ENCODE peak calls at places on chromosomes 16 and 17, in nine cellular contexts. M is head of caudate nucleus; U is T-helper 1 cell; E is tibial nerve; F is EH; R is midbrain; Z is NCI-H2029; A is activated CD8-positive, alpha-beta memory T cell treated with anti-CD3 and anti-CD28 coated beads for 24 hours; D is EL. V is an unnamed sample.

GRCh38 chr17:6753006-6753445 is 2.8 kb upstream of the XAF1 start:
- DNase-seq in A (peak; percentile 72), E (peak; percentile 33), Z (no peak), M (peak; percentile 44), D (peak; percentile 93), R (no peak), F (peak; percentile 96), U (peak; percentile 21), V (no peak)

GRCh38 chr17:83053021-83053778 is 26.2 kb upstream of the METRNL start:
- DNase-seq in F (peak; percentile 67), U (no peak), E (no peak), Z (no peak), D (peak; percentile 28), M (no peak), A (no peak), R (no peak), V (no peak)

GRCh38 chr16:59478806-59479205 is 744.7 kb upstream of the GOT2 start:
- DNase-seq in M (no peak), F (peak; percentile 46), Z (no peak), D (no peak), A (no peak), E (no peak), R (no peak), U (no peak), V (no peak)

GRCh38 chr16:13936596-13937081 is 16.7 kb downstream of the ERCC4 start:
- DNase-seq in Z (no peak), A (no peak), M (no peak), R (peak; percentile 10), F (peak; percentile 78), E (peak; percentile 55), D (peak; percentile 74), U (no peak), V (no peak)

GRCh38 chr17:35428229-35428628 is 4.1 kb downstream of the SLFN12 start:
- DNase-seq in A (no peak), E (no peak), Z (no peak), M (no peak), U (no peak), F (no peak), R (no peak), D (no peak), V (no peak)

GRCh38 chr16:88063201-88063773 is 112.1 kb downstream of the BANP start:
- DNase-seq in F (peak; percentile 92), A (no peak), E (peak; percentile 36), M (peak; percentile 64), Z (no peak), R (peak; percentile 38), D (peak; percentile 87), U (no peak), V (no peak)

GRCh38 chr17:60523822-60524221 is 2.2 kb downstream of the APPBP2 start:
- DNase-seq in F (no peak), E (no peak), R (no peak), U (no peak), A (no peak), M (no peak), D (no peak), Z (no peak), V (no peak)

GRCh38 chr17:17523001-17523713 is 27.0 kb upstream of the RASD1 start:
- DNase-seq in A (no peak), M (no peak), D (no peak), U (no peak), F (no peak), Z (peak; percentile 57), E (no peak), R (no peak), V (no peak)

V was measured in SK-N-DZ.